ENCODE peak calls at places on chromosome 1, in five cellular contexts. P, Z, D, I and W are unnamed samples.

GRCh38 chr1:59971464-59971911 is 44.9 kb upstream of the CYP2J2 start:
- DNase-seq in P (no peak), Z (peak), D (peak), I (no peak), W (peak)

GRCh38 chr1:33715195-33715811 is 148.6 kb upstream of the HMGB4 start:
- DNase-seq in P (no peak), Z (no peak), D (no peak), I (no peak), W (no peak)

GRCh38 chr1:245578306-245578705 is 423.5 kb downstream of the KIF26B start:
- DNase-seq in P (no peak), Z (no peak), D (no peak), I (no peak), W (no peak)

GRCh38 chr1:94069649-94070285 is 51.2 kb downstream of the ABCA4 start:
- DNase-seq in P (no peak), Z (no peak), D (no peak), I (no peak), W (peak)

GRCh38 chr1:40818264-40818961 is 34.8 kb downstream of the KCNQ4 start:
- DNase-seq in P (no peak), Z (peak), D (peak), I (no peak), W (no peak)

GRCh38 chr1:38006008-38006828 is 904 bp upstream of the FHL3 start:
- DNase-seq in P (no peak), Z (no peak), D (peak), I (no peak), W (no peak)

GRCh38 chr1:105137543-105138444 is 1388.1 kb downstream of the AMY1C start:
- DNase-seq in P (no peak), Z (no peak), D (peak), I (no peak), W (no peak)

GRCh38 chr1:13749543-13750307 is 49.7 kb downstream of the PRDM2 start:
- DNase-seq in P (no peak), Z (peak), D (peak), I (no peak), W (peak)

GRCh38 chr1:117608213-117608612 is 2.4 kb downstream of the TENT5C start:
- DNase-seq in P (no peak), Z (no peak), D (no peak), I (no peak), W (no peak)

GRCh38 chr1:75673399-75673798 is 51.1 kb upstream of the ACADM start:
- DNase-seq in P (no peak), Z (no peak), D (no peak), I (no peak), W (no peak)

GRCh38 chr1:230629511-230629910 is 12.8 kb upstream of the COG2 start:
- DNase-seq in P (no peak), Z (peak), D (no peak), I (no peak), W (no peak)

GRCh38 chr1:232553050-232553754 is 76.7 kb downstream of the SIPA1L2 start:
- DNase-seq in P (no peak), Z (peak), D (peak), I (no peak), W (peak)

GRCh38 chr1:61085191-61086086 is 3.1 kb downstream of the NFIA start:
- DNase-seq in P (no peak), Z (no peak), D (no peak), I (no peak), W (no peak)
- H3K4me3 ChIP-seq in P (no peak), Z (peak), D (no peak), I (no peak), W (peak)

GRCh38 chr1:90127288-90127953 is 132.5 kb downstream of the ZNF326 start:
- DNase-seq in P (no peak), Z (no peak), D (no peak), I (no peak), W (no peak)

GRCh38 chr1:90132306-90132705 is 137.4 kb downstream of the ZNF326 start:
- DNase-seq in P (no peak), Z (no peak), D (no peak), I (no peak), W (no peak)

GRCh38 chr1:90135306-90135705 is 140.4 kb downstream of the ZNF326 start:
- DNase-seq in P (no peak), Z (peak), D (no peak), I (no peak), W (peak)

DNA sequence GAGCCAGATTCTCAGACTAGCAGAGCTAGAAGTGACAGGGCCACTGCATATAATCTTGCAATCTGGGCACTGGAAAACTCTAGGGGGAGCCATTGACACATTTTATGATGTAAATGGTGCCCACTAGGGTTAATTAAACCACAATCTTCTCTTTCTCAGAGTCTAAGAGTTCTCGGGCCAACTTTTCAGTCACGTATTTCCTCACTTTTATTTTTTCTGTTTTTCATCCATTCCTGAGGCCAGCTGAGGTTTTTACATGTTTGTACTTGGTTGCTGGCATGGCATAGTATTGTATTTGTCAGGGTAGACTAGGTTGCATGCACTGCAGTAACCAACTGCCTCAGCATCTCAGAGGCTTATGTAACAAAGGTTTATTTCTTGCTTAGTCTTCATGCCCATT is 138.2 kb downstream of the ZNF326 start:
- DNase-seq in P (no peak), Z (peak), D (peak), I (no peak), W (peak)
- TF ChIP-seq CTCF in P (peak), Z (peak), D (peak), I (peak), W (peak)

DNA sequence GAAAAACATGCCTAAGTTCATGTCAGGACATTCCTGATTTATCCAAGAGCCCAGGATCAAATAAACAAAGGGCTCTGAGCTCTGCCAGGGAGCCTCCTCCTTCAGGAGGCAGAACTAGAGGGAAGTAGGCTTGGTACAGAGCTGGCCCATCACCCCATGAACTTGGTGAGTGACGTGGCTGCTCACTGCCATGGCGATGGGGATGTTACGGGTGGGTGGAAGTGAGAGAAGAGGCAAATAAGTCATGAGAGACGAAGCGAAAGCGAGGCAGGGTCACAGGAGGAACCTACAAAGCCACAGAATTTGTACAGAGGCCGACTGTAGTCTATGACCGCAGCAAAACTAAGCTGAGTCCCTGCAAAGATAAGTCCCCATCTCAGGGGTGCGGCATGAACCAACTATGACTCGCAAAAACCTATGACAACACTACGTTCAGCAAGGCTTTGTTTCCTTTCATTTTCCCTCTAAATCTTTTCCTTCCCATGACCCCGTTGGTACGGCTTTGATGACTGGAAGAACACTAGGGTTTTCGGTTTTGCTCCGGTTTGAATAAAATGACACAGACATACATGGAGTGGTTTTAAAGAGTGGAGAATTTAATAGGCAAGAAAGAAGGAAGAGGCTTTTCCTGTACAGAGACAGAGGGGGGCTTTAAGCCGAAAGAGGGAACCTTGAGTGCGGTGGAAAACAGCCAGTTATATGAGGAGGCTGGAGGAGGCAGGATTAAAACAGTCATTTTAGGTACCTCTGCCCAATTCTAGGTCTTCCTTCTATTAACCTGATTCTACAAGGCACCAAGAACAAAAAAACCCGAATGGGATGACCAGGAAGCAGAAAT is 74.1 kb downstream of the CD46 start:
- DNase-seq in P (no peak), Z (peak), D (no peak), I (no peak), W (no peak)
- H3K4me3 ChIP-seq in P (no peak), Z (no peak), D (no peak), I (no peak), W (no peak)

GRCh38 chr1:18926315-18927081 is 24.1 kb upstream of the ALDH4A1 start:
- DNase-seq in P (peak), Z (peak), D (no peak), I (peak), W (peak)
- TF ChIP-seq CTCF in P (no peak), Z (no peak), D (no peak), I (no peak), W (no peak)

DNA sequence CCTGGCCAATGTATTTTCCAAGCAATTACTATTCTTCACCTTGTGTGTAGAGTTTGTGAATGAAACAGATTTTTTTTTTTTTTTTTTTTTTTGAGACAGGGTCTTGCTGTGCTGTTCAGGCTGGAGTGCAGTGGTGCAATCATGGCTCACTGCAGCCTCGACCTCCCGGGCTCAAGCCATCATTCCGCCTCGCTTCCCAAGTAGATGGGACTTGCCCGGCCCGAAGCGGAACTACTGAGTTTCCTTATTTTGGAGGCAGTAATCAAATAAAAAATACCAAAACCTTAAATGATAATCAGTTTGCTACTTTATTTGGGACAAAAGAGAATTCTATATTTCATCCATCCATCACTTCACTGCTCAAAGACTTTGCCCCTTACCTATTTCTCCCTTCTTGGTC is 704 bp upstream of the BTBD8 start:
- DNase-seq in P (no peak), Z (no peak), D (no peak), I (no peak), W (no peak)
- H3K4me3 ChIP-seq in P (peak), Z (peak), D (no peak), I (no peak), W (peak)

DNA sequence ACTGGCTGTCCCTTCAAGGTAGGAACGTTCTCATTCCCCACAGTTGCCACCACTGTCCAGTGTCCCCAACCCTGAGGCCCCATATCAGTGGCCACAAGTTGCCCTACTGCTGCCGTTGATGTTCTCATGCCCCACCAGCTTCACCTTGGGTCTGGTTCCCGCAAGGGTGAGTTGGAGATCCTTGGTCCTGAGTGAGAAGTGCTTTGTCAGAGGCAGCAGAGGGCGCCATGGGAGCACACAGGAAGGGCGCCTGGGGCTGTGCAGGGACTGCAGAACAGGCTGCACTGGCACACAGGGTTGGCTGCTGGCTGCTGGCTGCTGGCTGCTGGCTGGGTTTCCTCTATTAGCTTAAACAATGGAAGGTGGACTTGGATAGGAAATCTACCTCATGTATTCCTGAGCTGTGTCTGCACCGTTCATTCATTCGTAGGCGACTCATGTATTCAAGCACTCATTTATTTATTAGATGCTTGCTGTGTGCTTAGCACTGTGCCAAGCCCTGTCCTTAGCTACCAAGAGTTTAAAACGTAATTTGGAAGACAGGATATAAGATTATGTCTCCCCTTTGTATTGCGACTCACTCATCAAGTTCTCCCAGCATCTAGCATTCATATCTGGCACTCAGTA is 2.1 kb upstream of the S100A9 start:
- DNase-seq in P (no peak), Z (peak), D (peak), I (no peak), W (peak)
- TF ChIP-seq CTCF in P (peak), Z (peak), D (peak), I (peak), W (peak)

DNA sequence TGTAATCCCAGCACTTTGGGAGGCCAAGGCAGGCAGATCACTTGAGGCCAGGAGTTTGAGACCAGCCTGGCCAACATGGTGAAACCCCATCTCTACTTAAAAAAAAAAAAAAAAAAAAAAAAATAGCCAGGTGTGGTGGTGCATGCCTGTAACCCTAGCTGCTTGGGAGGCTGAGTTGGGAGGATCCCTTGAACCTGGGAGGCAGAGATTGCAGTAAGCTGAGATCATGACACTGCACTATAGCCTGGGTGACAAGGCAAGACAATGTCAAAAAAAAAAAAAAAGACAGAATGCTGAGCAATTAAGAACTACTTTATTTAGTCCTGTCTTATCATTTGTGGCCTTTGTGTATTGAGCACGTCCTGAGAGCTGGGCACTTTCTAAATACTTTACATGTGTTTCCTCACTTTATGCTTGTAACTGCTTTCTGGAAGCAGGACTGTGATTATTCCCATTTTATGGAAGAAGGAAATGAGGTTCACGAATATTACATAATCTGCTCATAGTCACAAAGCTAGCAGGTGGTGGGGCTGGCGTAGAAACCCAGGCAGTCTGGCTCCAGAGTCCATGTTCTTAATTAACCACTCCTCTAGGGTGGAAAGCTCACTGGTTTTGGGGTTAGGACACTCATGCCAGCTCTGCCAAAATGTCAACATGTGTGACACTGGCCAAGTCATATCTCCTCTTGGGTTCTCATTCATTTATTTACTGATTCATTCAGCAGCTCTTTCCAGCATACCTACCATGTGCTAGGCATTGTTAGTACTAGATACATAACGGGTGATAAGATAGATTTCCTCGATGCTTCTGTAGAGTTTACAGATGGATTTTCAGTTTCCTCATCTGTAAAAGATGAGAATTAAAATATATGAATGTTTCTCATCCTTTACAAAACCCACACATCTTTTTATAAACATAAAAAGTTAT is 57.7 kb downstream of the DDR2 start:
- DNase-seq in P (no peak), Z (peak), D (no peak), I (no peak), W (no peak)
- H3K4me3 ChIP-seq in P (peak), Z (no peak), D (no peak), I (no peak), W (no peak)